ENCODE peak calls at places on chromosomes 2 and 18, in five cellular contexts. N is HepG2, C is K562, U is GM12878, O is H1. P is an unnamed sample.

GRCh38 chr2:109715302-109715937 is 78.7 kb upstream of the RGPD5 start:
- DNase-seq in N (peak; percentile 76), C (no peak), U (no peak), O (no peak), P (peak; percentile 25)

GRCh38 chr2:138531913-138532312 is 30.3 kb downstream of the SPOPL start:
- DNase-seq in N (no peak), C (no peak), U (no peak), O (no peak), P (no peak)

GRCh38 chr18:74775239-74775638 is 177.6 kb downstream of the ZNF407 start:
- DNase-seq in N (no peak), C (no peak), U (no peak), O (no peak), P (no peak)

GRCh38 chr2:217875138-217875537 is 127.7 kb downstream of the TNS1 start:
- DNase-seq in N (no peak), C (no peak), U (no peak), O (no peak), P (no peak)

GRCh38 chr2:39512434-39512935 is 75.4 kb upstream of the MAP4K3 start:
- DNase-seq in N (no peak), C (peak; percentile 42), U (no peak), O (no peak), P (no peak)

GRCh38 chr18:33820517-33821368 is 242.7 kb downstream of the ASXL3 start:
- DNase-seq in N (no peak), C (no peak), U (no peak), O (no peak), P (peak; percentile 36)

GRCh38 chr18:28834889-28835288 is 658.0 kb upstream of the CDH2 start:
- DNase-seq in N (no peak), C (no peak), U (no peak), O (no peak), P (no peak)

GRCh38 chr2:189486237-189486770 is 45.0 kb downstream of the WDR75 start:
- DNase-seq in N (no peak), C (no peak), U (no peak), O (no peak), P (no peak)

GRCh38 chr2:109707281-109708147 is 86.6 kb upstream of the RGPD5 start:
- DNase-seq in N (no peak), C (no peak), U (no peak), O (no peak), P (no peak)

GRCh38 chr2:20444113-20444992 is 2.5 kb upstream of the RHOB start:
- DNase-seq in N (no peak), C (no peak), U (no peak), O (no peak), P (no peak)

GRCh38 chr2:47034973-47035609 is 119.5 kb upstream of the MCFD2 start:
- DNase-seq in N (peak; percentile 80), C (no peak), U (peak; percentile 33), O (no peak), P (no peak)

GRCh38 chr2:139055165-139055564 is 275.0 kb upstream of the NXPH2 start:
- DNase-seq in N (no peak), C (no peak), U (no peak), O (no peak), P (no peak)

GRCh38 chr18:30908381-30908780 is 134.2 kb downstream of the DSC3 start:
- DNase-seq in N (no peak), C (no peak), U (no peak), O (no peak), P (no peak)
- TF ChIP-seq SP1 in N (no peak), C (no peak), U (no peak), O (no peak), P (no peak)

GRCh38 chr2:220434365-220434764 is 806.9 kb downstream of the SLC4A3 start:
- DNase-seq in N (no peak), C (no peak), U (no peak), O (no peak), P (no peak)
- TF ChIP-seq USF2 in N (no peak), C (no peak), U (no peak), O (no peak), P (no peak)

GRCh38 chr2:114729025-114729424 is 286.6 kb downstream of the DPP10 start:
- DNase-seq in N (peak; percentile 12), C (no peak), U (no peak), O (no peak), P (no peak)
- TF ChIP-seq SP1 in N (no peak), C (no peak), U (no peak), O (no peak), P (no peak)

GRCh38 chr2:23002234-23002633 is 382.7 kb upstream of the KLHL29 start:
- DNase-seq in N (no peak), C (peak; percentile 2), U (no peak), O (no peak), P (no peak)

GRCh38 chr2:22992446-22992845 is 392.5 kb upstream of the KLHL29 start:
- DNase-seq in N (no peak), C (no peak), U (no peak), O (no peak), P (no peak)

GRCh38 chr2:22999951-23000350 is 385.0 kb upstream of the KLHL29 start:
- DNase-seq in N (no peak), C (no peak), U (no peak), O (no peak), P (no peak)

GRCh38 chr2:22995576-22995975 is 389.4 kb upstream of the KLHL29 start:
- DNase-seq in N (no peak), C (no peak), U (no peak), O (no peak), P (no peak)

DNA sequence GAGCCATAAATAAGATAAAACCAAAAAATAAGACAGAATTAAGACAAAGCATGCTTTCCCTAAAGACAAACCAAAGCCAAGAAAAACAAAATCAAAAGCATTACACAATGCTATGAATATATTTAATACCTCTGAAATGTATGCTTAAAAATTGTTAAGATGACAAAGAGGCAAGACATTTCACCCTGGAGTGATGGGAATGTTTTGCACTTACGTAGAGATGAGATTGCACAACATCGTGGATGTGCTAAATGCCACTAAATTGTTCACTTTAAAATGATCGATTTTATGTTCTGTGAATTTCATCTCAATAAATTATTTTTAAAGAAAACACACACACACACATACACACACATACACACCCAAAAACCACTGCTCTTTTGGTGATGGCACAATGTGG is 386.6 kb upstream of the KLHL29 start:
- DNase-seq in N (no peak), C (no peak), U (no peak), O (no peak), P (no peak)
- TF ChIP-seq USF2 in N (no peak), C (no peak), U (no peak), O (no peak), P (no peak)

GRCh38 chr2:233928594-233929351 is 11.6 kb downstream of the TRPM8 start:
- DNase-seq in N (peak; percentile 20), C (peak; percentile 37), U (no peak), O (no peak), P (peak; percentile 67)

GRCh38 chr2:233926806-233927205 is 9.6 kb downstream of the TRPM8 start:
- DNase-seq in N (no peak), C (no peak), U (no peak), O (no peak), P (no peak)

GRCh38 chr2:233925402-233925801 is 8.2 kb downstream of the TRPM8 start:
- DNase-seq in N (no peak), C (no peak), U (no peak), O (no peak), P (no peak)

GRCh38 chr2:233934524-233934923 is 17.4 kb downstream of the TRPM8 start:
- DNase-seq in N (no peak), C (no peak), U (no peak), O (no peak), P (no peak)

GRCh38 chr2:233929352-233929843 is 12.2 kb downstream of the TRPM8 start:
- DNase-seq in N (no peak), C (no peak), U (no peak), O (no peak), P (peak; percentile 21)
- TF ChIP-seq SP1 in N (no peak), C (no peak), U (no peak), O (no peak), P (no peak)

GRCh38 chr2:207531024-207531411 is 1.3 kb downstream of the CREB1 start:
- DNase-seq in N (no peak), C (no peak), U (no peak), O (no peak), P (no peak)

GRCh38 chr2:207534390-207534789 is 4.6 kb downstream of the CREB1 start:
- DNase-seq in N (no peak), C (peak; percentile 60), U (no peak), O (no peak), P (no peak)

GRCh38 chr2:207530160-207531023 is 630 bp downstream of the CREB1 start:
- DNase-seq in N (peak; percentile 30), C (peak; percentile 51), U (no peak), O (no peak), P (no peak)

GRCh38 chr2:207533609-207534008 is 3.8 kb downstream of the CREB1 start:
- DNase-seq in N (no peak), C (no peak), U (no peak), O (no peak), P (no peak)

DNA sequence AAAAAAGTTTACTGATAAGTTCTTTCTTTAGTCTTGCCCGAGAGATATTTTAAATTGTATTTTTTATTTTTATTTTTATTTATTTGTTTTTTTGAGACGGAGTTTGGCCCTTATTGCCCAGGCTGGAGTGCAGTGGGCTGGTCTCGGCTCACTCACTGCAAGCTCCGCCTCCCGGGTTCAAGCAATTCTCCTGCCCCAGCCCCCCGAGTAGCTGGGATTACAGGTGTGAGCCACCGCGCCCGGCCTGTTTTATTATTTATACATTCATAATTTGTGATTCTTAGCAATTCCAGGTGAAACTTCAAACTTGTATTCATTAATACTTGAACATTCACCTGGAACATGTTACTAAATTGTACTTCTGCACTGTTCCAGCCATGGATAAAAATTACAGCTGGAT is 2.9 kb downstream of the CREB1 start:
- DNase-seq in N (no peak), C (no peak), U (no peak), O (no peak), P (no peak)
- TF ChIP-seq USF2 in N (no peak), C (no peak), U (no peak), O (no peak), P (no peak)

GRCh38 chr2:43341959-43342757 is 115.8 kb upstream of the ZFP36L2 start:
- DNase-seq in N (no peak), C (no peak), U (no peak), O (no peak), P (no peak)
- TF ChIP-seq SP1 in N (no peak), C (no peak), U (no peak), O (no peak), P (no peak)

GRCh38 chr2:221771297-221771696 is 199.2 kb upstream of the EPHA4 start:
- DNase-seq in N (no peak), C (no peak), U (no peak), O (no peak), P (no peak)
- TF ChIP-seq USF2 in N (no peak), C (no peak), U (no peak), O (no peak), P (no peak)

P was measured in WTC11.